ENCODE peak calls at places on chromosomes 7 and 10, in nine cellular contexts. One of them, this sample, is unnamed. For H3K4me1 and H3K27me3, the result is how much of the 10 kb centered on the place peaks cover.

GRCh38 chr7:93913197-93913596 is 6.8 kb downstream of the GNGT1 start:
- DNase-seq in ovary: no peak
- DNase-seq in hepatocyte: no peak
- DNase-seq in SJCRH30: no peak
- DNase-seq in breast epithelium: no peak
- DNase-seq in CD8-positive, alpha-beta memory T cell: no peak
- DNase-seq in transverse colon: no peak
- DNase-seq in CD8-positive, alpha-beta T cell: no peak
- DNase-seq in body of pancreas: no peak
- DNase-seq in this sample: no peak

GRCh38 chr10:96651998-96652431 is 65.2 kb upstream of the TM9SF3 start:
- DNase-seq in ovary: no peak
- DNase-seq in hepatocyte: no peak
- DNase-seq in SJCRH30: no peak
- DNase-seq in breast epithelium: no peak
- DNase-seq in CD8-positive, alpha-beta memory T cell: peak
- DNase-seq in transverse colon: peak
- DNase-seq in CD8-positive, alpha-beta T cell: peak
- DNase-seq in body of pancreas: no peak
- DNase-seq in this sample: no peak

GRCh38 chr7:121924273-121925184 is 51.6 kb downstream of the PTPRZ1 start:
- DNase-seq in ovary: no peak
- DNase-seq in hepatocyte: no peak
- DNase-seq in SJCRH30: no peak
- DNase-seq in breast epithelium: no peak
- DNase-seq in CD8-positive, alpha-beta memory T cell: no peak
- DNase-seq in transverse colon: no peak
- DNase-seq in CD8-positive, alpha-beta T cell: no peak
- DNase-seq in body of pancreas: no peak
- DNase-seq in this sample: no peak

GRCh38 chr7:3010161-3010560 is 33.5 kb downstream of the CARD11 start:
- DNase-seq in ovary: no peak
- DNase-seq in hepatocyte: no peak
- DNase-seq in SJCRH30: no peak
- DNase-seq in breast epithelium: no peak
- DNase-seq in CD8-positive, alpha-beta memory T cell: no peak
- DNase-seq in transverse colon: no peak
- DNase-seq in CD8-positive, alpha-beta T cell: no peak
- DNase-seq in body of pancreas: no peak
- DNase-seq in this sample: no peak

GRCh38 chr7:11726251-11727155 is 105.5 kb downstream of the THSD7A start:
- DNase-seq in ovary: peak
- DNase-seq in hepatocyte: peak
- DNase-seq in SJCRH30: no peak
- DNase-seq in breast epithelium: no peak
- DNase-seq in CD8-positive, alpha-beta memory T cell: no peak
- DNase-seq in transverse colon: no peak
- DNase-seq in CD8-positive, alpha-beta T cell: no peak
- DNase-seq in body of pancreas: no peak
- DNase-seq in this sample: no peak

GRCh38 chr10:133314911-133315310 is 6.2 kb downstream of the ZNF511 start:
- DNase-seq in ovary: no peak
- DNase-seq in hepatocyte: no peak
- DNase-seq in SJCRH30: no peak
- DNase-seq in breast epithelium: no peak
- DNase-seq in CD8-positive, alpha-beta memory T cell: no peak
- DNase-seq in transverse colon: no peak
- DNase-seq in CD8-positive, alpha-beta T cell: no peak
- DNase-seq in body of pancreas: no peak
- DNase-seq in this sample: no peak

GRCh38 chr7:129169705-129170319 is 18.6 kb upstream of the SMO start:
- DNase-seq in ovary: no peak
- DNase-seq in hepatocyte: no peak
- DNase-seq in SJCRH30: no peak
- DNase-seq in breast epithelium: no peak
- DNase-seq in CD8-positive, alpha-beta memory T cell: no peak
- DNase-seq in transverse colon: no peak
- DNase-seq in CD8-positive, alpha-beta T cell: no peak
- DNase-seq in body of pancreas: no peak
- DNase-seq in this sample: no peak

GRCh38 chr10:79027147-79028055 is 41.4 kb upstream of the ZMIZ1 start:
- DNase-seq in ovary: peak
- DNase-seq in hepatocyte: peak
- DNase-seq in SJCRH30: no peak
- DNase-seq in breast epithelium: no peak
- DNase-seq in CD8-positive, alpha-beta memory T cell: peak
- DNase-seq in transverse colon: no peak
- DNase-seq in CD8-positive, alpha-beta T cell: peak
- DNase-seq in body of pancreas: peak
- DNase-seq in this sample: no peak

GRCh38 chr7:57215423-57215822 is 83.2 kb upstream of the ZNF479 start:
- DNase-seq in ovary: peak
- DNase-seq in hepatocyte: no peak
- DNase-seq in SJCRH30: no peak
- DNase-seq in breast epithelium: peak
- DNase-seq in CD8-positive, alpha-beta memory T cell: no peak
- DNase-seq in transverse colon: no peak
- DNase-seq in CD8-positive, alpha-beta T cell: no peak
- DNase-seq in body of pancreas: no peak
- DNase-seq in this sample: no peak

GRCh38 chr10:50416181-50416824 is 165.0 kb upstream of the ASAH2 start:
- DNase-seq in ovary: no peak
- DNase-seq in hepatocyte: no peak
- DNase-seq in SJCRH30: peak
- DNase-seq in breast epithelium: no peak
- DNase-seq in CD8-positive, alpha-beta memory T cell: no peak
- DNase-seq in transverse colon: no peak
- DNase-seq in CD8-positive, alpha-beta T cell: no peak
- DNase-seq in body of pancreas: no peak
- DNase-seq in this sample: no peak

GRCh38 chr7:121083138-121083789 is 94.8 kb downstream of the CPED1 start:
- DNase-seq in ovary: no peak
- DNase-seq in hepatocyte: no peak
- DNase-seq in SJCRH30: peak
- DNase-seq in breast epithelium: no peak
- DNase-seq in CD8-positive, alpha-beta memory T cell: no peak
- DNase-seq in transverse colon: no peak
- DNase-seq in CD8-positive, alpha-beta T cell: no peak
- DNase-seq in body of pancreas: no peak
- DNase-seq in this sample: no peak

GRCh38 chr10:69045441-69046300 is 42.2 kb upstream of the SRGN start:
- DNase-seq in ovary: no peak
- DNase-seq in hepatocyte: no peak
- DNase-seq in SJCRH30: no peak
- DNase-seq in breast epithelium: no peak
- DNase-seq in CD8-positive, alpha-beta memory T cell: no peak
- DNase-seq in transverse colon: no peak
- DNase-seq in CD8-positive, alpha-beta T cell: peak
- DNase-seq in body of pancreas: no peak
- DNase-seq in this sample: no peak

GRCh38 chr10:79048639-79049550 is 19.9 kb upstream of the ZMIZ1 start:
- DNase-seq in ovary: peak
- DNase-seq in hepatocyte: no peak
- DNase-seq in SJCRH30: no peak
- DNase-seq in breast epithelium: peak
- DNase-seq in CD8-positive, alpha-beta memory T cell: no peak
- DNase-seq in transverse colon: no peak
- DNase-seq in CD8-positive, alpha-beta T cell: no peak
- DNase-seq in body of pancreas: no peak
- DNase-seq in this sample: no peak

GRCh38 chr7:33612434-33612833 is 292.9 kb upstream of the BMPER start:
- DNase-seq in ovary: no peak
- DNase-seq in hepatocyte: no peak
- DNase-seq in SJCRH30: no peak
- DNase-seq in breast epithelium: no peak
- DNase-seq in CD8-positive, alpha-beta memory T cell: no peak
- DNase-seq in transverse colon: no peak
- DNase-seq in CD8-positive, alpha-beta T cell: no peak
- DNase-seq in body of pancreas: no peak
- DNase-seq in this sample: no peak

GRCh38 chr7:47572101-47572460 is 9.8 kb downstream of the TNS3 start:
- DNase-seq in ovary: no peak
- DNase-seq in hepatocyte: no peak
- DNase-seq in SJCRH30: no peak
- DNase-seq in breast epithelium: no peak
- DNase-seq in CD8-positive, alpha-beta memory T cell: no peak
- DNase-seq in transverse colon: peak
- DNase-seq in CD8-positive, alpha-beta T cell: no peak
- DNase-seq in body of pancreas: no peak
- DNase-seq in this sample: no peak

GRCh38 chr7:47576031-47576908 is 5.6 kb downstream of the TNS3 start:
- DNase-seq in ovary: peak
- DNase-seq in hepatocyte: peak
- DNase-seq in SJCRH30: no peak
- DNase-seq in breast epithelium: no peak
- DNase-seq in CD8-positive, alpha-beta memory T cell: no peak
- DNase-seq in transverse colon: peak
- DNase-seq in CD8-positive, alpha-beta T cell: no peak
- DNase-seq in body of pancreas: peak
- DNase-seq in this sample: no peak

GRCh38 chr7:47574473-47575328 is 7.2 kb downstream of the TNS3 start:
- DNase-seq in ovary: no peak
- DNase-seq in hepatocyte: no peak
- DNase-seq in SJCRH30: no peak
- DNase-seq in breast epithelium: no peak
- DNase-seq in CD8-positive, alpha-beta memory T cell: no peak
- DNase-seq in transverse colon: peak
- DNase-seq in CD8-positive, alpha-beta T cell: no peak
- DNase-seq in body of pancreas: no peak
- DNase-seq in this sample: no peak

GRCh38 chr7:47572939-47573757 is 8.8 kb downstream of the TNS3 start:
- DNase-seq in ovary: no peak
- DNase-seq in hepatocyte: no peak
- DNase-seq in SJCRH30: no peak
- DNase-seq in breast epithelium: no peak
- DNase-seq in CD8-positive, alpha-beta memory T cell: no peak
- DNase-seq in transverse colon: no peak
- DNase-seq in CD8-positive, alpha-beta T cell: no peak
- DNase-seq in body of pancreas: peak
- DNase-seq in this sample: no peak

GRCh38 chr7:47573758-47574472 is 8.0 kb downstream of the TNS3 start:
- DNase-seq in ovary: no peak
- DNase-seq in hepatocyte: peak
- DNase-seq in SJCRH30: no peak
- DNase-seq in breast epithelium: no peak
- DNase-seq in CD8-positive, alpha-beta memory T cell: no peak
- DNase-seq in transverse colon: no peak
- DNase-seq in CD8-positive, alpha-beta T cell: no peak
- DNase-seq in body of pancreas: peak
- DNase-seq in this sample: no peak
- H3K4me1 ChIP-seq in ovary: under half
- H3K4me1 ChIP-seq in hepatocyte: half or more
- H3K4me1 ChIP-seq in SJCRH30: under half
- H3K4me1 ChIP-seq in breast epithelium: under half
- H3K4me1 ChIP-seq in CD8-positive, alpha-beta memory T cell: under half
- H3K4me1 ChIP-seq in transverse colon: half or more
- H3K4me1 ChIP-seq in CD8-positive, alpha-beta T cell: under half
- H3K4me1 ChIP-seq in body of pancreas: half or more
- H3K4me1 ChIP-seq in this sample: under half

GRCh38 chr10:43073191-43073590 is 3.7 kb upstream of the RET start:
- DNase-seq in ovary: no peak
- DNase-seq in hepatocyte: no peak
- DNase-seq in SJCRH30: no peak
- DNase-seq in breast epithelium: no peak
- DNase-seq in CD8-positive, alpha-beta memory T cell: no peak
- DNase-seq in transverse colon: no peak
- DNase-seq in CD8-positive, alpha-beta T cell: no peak
- DNase-seq in body of pancreas: no peak
- DNase-seq in this sample: no peak
- H3K27me3 ChIP-seq in ovary: under half
- H3K27me3 ChIP-seq in hepatocyte: under half
- H3K27me3 ChIP-seq in SJCRH30: under half
- H3K27me3 ChIP-seq in breast epithelium: under half
- H3K27me3 ChIP-seq in CD8-positive, alpha-beta memory T cell: under half
- H3K27me3 ChIP-seq in transverse colon: under half
- H3K27me3 ChIP-seq in CD8-positive, alpha-beta T cell: under half
- H3K27me3 ChIP-seq in body of pancreas: under half
- H3K27me3 ChIP-seq in this sample: under half

DNA sequence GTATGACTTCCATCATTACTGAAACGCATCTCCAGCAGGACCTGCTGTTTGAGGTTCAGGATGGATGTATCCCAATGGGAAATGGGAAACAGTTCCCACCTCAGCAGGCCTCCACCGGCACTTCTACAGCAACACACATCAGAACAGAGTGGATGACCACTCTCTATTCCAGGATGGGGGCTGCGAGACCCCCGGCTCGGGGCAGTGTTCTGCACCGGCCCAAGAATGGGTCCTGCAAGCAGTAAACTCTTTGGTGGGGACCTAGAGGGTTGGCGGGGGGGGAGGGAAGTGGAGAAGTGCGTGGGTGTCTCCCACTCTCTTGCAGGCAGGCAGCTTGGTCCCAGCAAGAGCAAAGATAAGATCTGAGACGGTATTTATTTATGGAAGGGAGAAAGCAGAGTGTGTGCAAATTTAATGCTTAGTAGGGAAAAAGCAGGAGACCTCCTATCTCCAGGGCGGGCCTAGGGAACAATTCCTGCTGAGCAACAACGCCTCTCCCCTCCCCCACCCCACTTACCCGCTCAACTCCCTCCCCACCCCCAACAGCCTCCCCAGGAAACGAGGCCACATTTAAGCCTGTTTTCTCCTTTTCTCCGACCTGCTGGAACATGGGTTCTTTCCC is 4.0 kb downstream of the SFMBT2 start:
- DNase-seq in ovary: peak
- DNase-seq in hepatocyte: peak
- DNase-seq in SJCRH30: no peak
- DNase-seq in breast epithelium: no peak
- DNase-seq in CD8-positive, alpha-beta memory T cell: no peak
- DNase-seq in transverse colon: no peak
- DNase-seq in CD8-positive, alpha-beta T cell: no peak
- DNase-seq in body of pancreas: no peak
- DNase-seq in this sample: no peak
- H3K4me3 ChIP-seq in ovary: peak
- H3K4me3 ChIP-seq in hepatocyte: peak
- H3K4me3 ChIP-seq in SJCRH30: no peak
- H3K4me3 ChIP-seq in breast epithelium: peak
- H3K4me3 ChIP-seq in CD8-positive, alpha-beta memory T cell: no peak
- H3K4me3 ChIP-seq in transverse colon: no peak
- H3K4me3 ChIP-seq in CD8-positive, alpha-beta T cell: peak
- H3K4me3 ChIP-seq in body of pancreas: no peak
- H3K4me3 ChIP-seq in this sample: no peak

DNA sequence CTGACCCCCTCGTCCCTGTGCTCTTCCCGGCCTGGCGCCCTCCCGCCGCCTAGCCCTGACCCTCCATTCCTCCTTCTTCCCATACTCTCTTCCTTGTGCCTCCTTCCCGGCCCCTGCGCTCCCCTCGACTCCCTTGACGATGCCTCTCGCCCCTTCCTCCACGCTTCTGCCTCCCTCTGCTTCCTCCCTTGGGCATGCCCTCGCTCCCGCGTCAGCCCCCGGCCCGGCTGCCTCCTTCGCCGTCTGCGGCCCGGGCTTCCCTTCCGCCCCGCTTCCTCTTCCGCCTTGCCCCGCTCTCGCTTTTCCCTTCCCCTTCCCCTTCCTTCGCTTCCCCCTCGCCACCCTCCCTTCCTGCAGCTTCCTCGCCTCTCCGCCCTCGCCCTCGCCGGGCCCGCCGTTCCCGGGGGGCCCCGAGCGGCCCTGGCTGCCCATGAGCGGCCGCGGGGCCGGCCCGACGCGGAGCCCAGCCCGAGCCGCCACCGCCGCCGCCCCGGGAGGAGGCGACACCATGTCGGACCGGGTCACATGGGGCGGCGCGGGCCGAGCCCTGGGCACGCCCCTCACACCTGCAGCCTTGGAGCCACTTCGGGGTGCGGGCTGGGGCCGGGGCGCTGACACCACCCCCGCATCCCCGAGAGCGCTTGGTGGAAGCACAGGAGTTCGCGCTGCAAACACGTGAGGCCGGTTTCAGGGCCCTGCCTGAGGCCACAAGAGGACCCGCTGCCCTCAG is at the start of gene FBXW4:
- DNase-seq in ovary: peak
- DNase-seq in hepatocyte: peak
- DNase-seq in SJCRH30: peak
- DNase-seq in breast epithelium: peak
- DNase-seq in CD8-positive, alpha-beta memory T cell: peak
- DNase-seq in transverse colon: peak
- DNase-seq in CD8-positive, alpha-beta T cell: peak
- DNase-seq in body of pancreas: peak
- DNase-seq in this sample: no peak
- H3K4me1 ChIP-seq in ovary: under half
- H3K4me1 ChIP-seq in hepatocyte: under half
- H3K4me1 ChIP-seq in SJCRH30: under half
- H3K4me1 ChIP-seq in breast epithelium: under half
- H3K4me1 ChIP-seq in CD8-positive, alpha-beta memory T cell: under half
- H3K4me1 ChIP-seq in transverse colon: under half
- H3K4me1 ChIP-seq in CD8-positive, alpha-beta T cell: under half
- H3K4me1 ChIP-seq in body of pancreas: under half
- H3K4me1 ChIP-seq in this sample: under half

This sample was measured in esophagus squamous epithelium.